ENCODE peak calls at places on chromosomes 2 and 18, in five cellular contexts. S is spleen, P is adrenal gland, N is breast epithelium, X is GM20000. V is an unnamed sample.

GRCh38 chr2:241315183-241315878 is at the start of gene HDLBP:
- DNase-seq in S (peak; percentile 100), P (peak; percentile 99), N (peak; percentile 100), X (peak; percentile 99), V (peak; percentile 100)

GRCh38 chr2:74043345-74044329 is 58.9 kb downstream of the TET3 start:
- DNase-seq in N (no peak), P (no peak), S (no peak), X (no peak), V (no peak)

GRCh38 chr2:217826505-217826904 is 176.3 kb downstream of the TNS1 start:
- DNase-seq in S (no peak), P (no peak), N (no peak), X (no peak), V (no peak)

GRCh38 chr2:125696573-125696972 is 959.4 kb upstream of the GYPC start:
- DNase-seq in N (peak; percentile 59), P (no peak), S (no peak), X (no peak), V (no peak)

GRCh38 chr2:28730641-28731146 is 20.9 kb upstream of the PPP1CB start:
- DNase-seq in S (no peak), P (no peak), X (no peak), N (no peak), V (no peak)

GRCh38 chr18:73245345-73245744 is 377.6 kb upstream of the NETO1 start:
- DNase-seq in X (no peak), P (no peak), N (no peak), S (no peak), V (no peak)

GRCh38 chr2:181678033-181678586 is 2.2 kb downstream of the NEUROD1 start:
- DNase-seq in N (peak; percentile 64), P (peak; percentile 49), S (peak; percentile 77), X (peak; percentile 67), V (peak; percentile 83)

GRCh38 chr2:235300368-235301201 is 193.3 kb upstream of the AGAP1 start:
- DNase-seq in S (no peak), X (no peak), N (no peak), P (no peak), V (no peak)

GRCh38 chr2:59182249-59182648 is 941.1 kb upstream of the FANCL start:
- DNase-seq in P (no peak), X (peak; percentile 7), N (no peak), S (no peak), V (peak; percentile 8)

GRCh38 chr2:151853070-151853758 is 25.0 kb upstream of the ARL5A start:
- DNase-seq in S (no peak), P (no peak), X (no peak), N (no peak), V (no peak)

GRCh38 chr2:218807626-218808025 is 24.0 kb downstream of the PRKAG3 start:
- DNase-seq in N (no peak), S (no peak), P (no peak), X (no peak), V (no peak)

GRCh38 chr2:45822272-45822630 is 170.8 kb downstream of the PRKCE start:
- DNase-seq in P (no peak), S (no peak), N (no peak), X (no peak), V (no peak)

GRCh38 chr18:7980136-7980535 is 413.0 kb downstream of the PTPRM start:
- DNase-seq in X (no peak), N (no peak), P (no peak), S (no peak), V (peak; percentile 2)

GRCh38 chr2:7676714-7677113 is 759.5 kb downstream of the RNF144A start:
- DNase-seq in X (no peak), S (no peak), P (no peak), N (no peak), V (no peak)

GRCh38 chr2:235492850-235493344 is 946 bp upstream of the AGAP1 start:
- DNase-seq in P (no peak), X (peak; percentile 26), N (no peak), S (no peak), V (no peak)

GRCh38 chr2:142745691-142746090 is 131.8 kb upstream of the KYNU start:
- DNase-seq in X (no peak), S (no peak), N (no peak), P (peak; percentile 89), V (no peak)

GRCh38 chr2:150204449-150204848 is 283.0 kb downstream of the RND3 start:
- DNase-seq in N (no peak), S (no peak), P (peak; percentile 38), X (no peak), V (no peak)

GRCh38 chr2:181984060-181984459 is 1.6 kb upstream of the PPP1R1C start:
- DNase-seq in N (no peak), P (no peak), S (no peak), X (no peak), V (no peak)

GRCh38 chr2:237201461-237202287 is 116.0 kb downstream of the COPS8 start:
- DNase-seq in N (no peak), S (no peak), P (peak; percentile 90), X (no peak), V (peak; percentile 39)

GRCh38 chr2:186771395-186771794 is 77.5 kb downstream of the FAM171B start:
- DNase-seq in X (no peak), P (no peak), S (no peak), N (no peak), V (no peak)

GRCh38 chr2:86335865-86336321 is 1.5 kb downstream of the REEP1 start:
- DNase-seq in P (no peak), N (no peak), S (no peak), X (no peak), V (no peak)

GRCh38 chr2:105103481-105103880 is 65.6 kb downstream of the MRPS9 start:
- DNase-seq in N (no peak), S (no peak), P (no peak), X (no peak), V (no peak)

GRCh38 chr2:101622633-101623521 is 74.6 kb upstream of the MAP4K4 start:
- DNase-seq in N (no peak), X (peak; percentile 68), P (no peak), S (no peak), V (peak; percentile 10)

GRCh38 chr18:30682667-30683066 is 359.9 kb downstream of the DSC3 start:
- DNase-seq in P (no peak), S (no peak), N (no peak), X (no peak), V (no peak)

GRCh38 chr2:52810460-52810859 is 957.1 kb upstream of the CHAC2 start:
- DNase-seq in X (peak; percentile 7), P (no peak), S (no peak), N (no peak), V (no peak)

GRCh38 chr2:227466887-227467285 is 5.1 kb upstream of the AGFG1 start:
- DNase-seq in X (no peak), N (no peak), S (no peak), P (no peak), V (no peak)

GRCh38 chr2:69805887-69806286 is 23.6 kb upstream of the GMCL1 start:
- DNase-seq in N (no peak), X (no peak), P (no peak), S (no peak), V (no peak)

GRCh38 chr18:5309888-5310470 is 14.5 kb upstream of the ZBTB14 start:
- DNase-seq in N (no peak), S (no peak), X (peak; percentile 37), P (no peak), V (peak; percentile 56)

GRCh38 chr2:112626604-112627059 is 19.1 kb upstream of the SLC20A1 start:
- DNase-seq in X (peak; percentile 65), P (peak; percentile 47), N (no peak), S (peak; percentile 91), V (peak; percentile 74)

GRCh38 chr2:202171246-202171833 is 67.1 kb downstream of the SUMO1 start:
- DNase-seq in S (no peak), P (no peak), X (no peak), N (no peak), V (peak; percentile 19)

GRCh38 chr2:22800422-22800821 is 584.6 kb upstream of the KLHL29 start:
- DNase-seq in S (no peak), N (no peak), P (no peak), X (no peak), V (no peak)

GRCh38 chr2:177772529-177772928 is 300.0 kb downstream of the PDE11A start:
- DNase-seq in X (peak; percentile 21), N (no peak), S (no peak), P (no peak), V (peak; percentile 38)

DNA sequence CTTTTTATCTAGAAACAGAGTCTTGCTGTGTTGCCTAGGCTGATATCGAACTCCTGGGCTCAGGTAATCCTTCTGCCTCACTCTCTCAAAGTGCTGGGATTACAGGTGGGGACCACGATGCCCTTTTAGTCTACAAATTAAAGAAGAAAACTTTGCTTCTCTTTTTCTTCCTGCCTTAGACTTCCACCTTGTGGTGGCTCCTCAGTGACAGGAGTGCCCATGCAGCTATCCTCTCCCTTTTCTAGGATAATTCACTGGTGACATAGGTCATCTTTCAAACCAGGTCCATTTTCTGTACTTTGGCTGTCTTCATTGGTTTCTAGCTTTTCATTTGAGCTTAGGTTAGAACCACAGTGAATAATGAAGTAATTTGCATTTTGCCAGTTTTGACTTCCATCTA is 13.6 kb downstream of the DCAF17 start:
- DNase-seq in P (no peak), N (no peak), S (no peak), X (no peak), V (no peak)
- TF ChIP-seq CTCF in P (no peak), N (no peak), S (no peak), X (no peak), V (no peak)

GRCh38 chr2:205995260-205995659 is 90.7 kb downstream of the INO80D start:
- DNase-seq in P (no peak), S (no peak), N (no peak), X (no peak), V (no peak)
- TF ChIP-seq CTCF in P (no peak), S (no peak), N (no peak), X (no peak), V (peak; percentile 18)

GRCh38 chr2:183347969-183348368 is 223.7 kb downstream of the NUP35 start:
- DNase-seq in S (no peak), P (no peak), N (no peak), X (no peak), V (no peak)

GRCh38 chr2:183349046-183349445 is 224.8 kb downstream of the NUP35 start:
- DNase-seq in S (no peak), X (no peak), P (no peak), N (no peak), V (no peak)

DNA sequence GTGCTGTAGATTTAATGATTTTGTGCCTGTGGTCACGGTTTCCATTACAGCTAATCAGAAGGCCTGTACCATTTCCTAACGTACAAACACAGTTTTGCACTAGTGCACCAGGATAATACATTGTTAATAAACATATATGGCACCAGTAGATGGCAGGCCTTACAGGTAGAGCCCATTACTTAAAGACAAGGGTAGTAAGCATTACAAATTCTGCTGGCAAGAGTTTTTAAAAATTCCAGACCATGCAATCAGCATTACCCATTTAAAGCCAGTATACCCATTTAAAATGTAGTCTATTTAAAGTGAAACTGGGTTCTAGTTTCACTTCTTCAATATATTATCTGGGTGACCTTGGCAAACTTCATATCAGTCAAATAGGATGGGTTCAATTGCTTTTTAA is 224.2 kb downstream of the NUP35 start:
- DNase-seq in P (no peak), S (no peak), X (no peak), N (no peak), V (no peak)
- TF ChIP-seq CTCF in P (no peak), S (no peak), X (no peak), N (no peak), V (no peak)

DNA sequence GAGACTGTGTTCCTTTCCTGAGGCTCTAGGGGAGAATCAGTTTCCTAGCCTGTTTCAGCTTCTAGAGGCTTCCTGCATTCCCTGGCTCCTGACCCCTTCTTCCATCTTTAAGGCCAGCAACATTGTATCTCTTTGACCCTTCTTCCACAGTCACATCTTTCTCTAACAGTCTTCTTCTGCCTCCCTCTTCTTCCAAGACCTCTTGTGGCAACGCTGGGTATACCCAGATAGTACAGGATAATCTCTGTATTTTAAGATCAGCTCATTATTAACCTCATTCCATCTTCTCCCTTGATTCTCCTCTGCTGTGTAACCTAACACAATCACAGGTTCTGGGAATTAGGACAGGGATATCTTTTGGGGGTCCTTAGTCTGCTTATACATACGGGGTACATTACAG is 8.9 kb upstream of the MYL12A start:
- DNase-seq in S (no peak), X (no peak), P (no peak), N (no peak), V (no peak)
- TF ChIP-seq CTCF in S (no peak), X (no peak), P (no peak), N (no peak), V (no peak)